ENCODE peak calls at places on chromosomes 12 and 14, in ten cellular contexts. J is bronchial epithelial cell, M is RWPE2, I is colonic mucosa, P is suprapubic skin, K is fibroblast of lung, R is transverse colon, E is RWPE1, W is endodermal cell, X is lower lobe of right lung. Y is an unnamed sample.

GRCh38 chr14:102539544-102540309 is 30.2 kb upstream of the ANKRD9 start:
- DNase-seq in X (no peak), M (no peak), W (no peak), J (peak; percentile 37), K (peak; percentile 76), E (no peak), I (no peak), R (no peak), P (no peak), Y (no peak)

GRCh38 chr14:103654619-103655018 is 25.6 kb downstream of the KLC1 start:
- DNase-seq in J (peak; percentile 29), X (no peak), E (no peak), I (no peak), W (no peak), M (no peak), K (no peak), R (no peak), P (no peak), Y (no peak)

GRCh38 chr14:60789656-60790055 is 55.1 kb downstream of the MNAT1 start:
- DNase-seq in P (no peak), R (no peak), I (no peak), X (no peak), W (no peak), K (no peak), E (no peak), J (no peak), M (no peak), Y (no peak)

GRCh38 chr14:46840971-46841729 is 189.6 kb upstream of the RPL10L start:
- DNase-seq in I (no peak), M (no peak), K (no peak), J (peak; percentile 2), P (no peak), W (no peak), E (no peak), R (no peak), X (no peak), Y (no peak)

GRCh38 chr12:53381739-53382630 is 2.0 kb downstream of the SP1 start:
- DNase-seq in K (peak; percentile 73), W (peak; percentile 93), M (peak; percentile 77), R (peak; percentile 71), P (no peak), I (peak; percentile 68), E (peak; percentile 67), J (peak; percentile 96), X (peak; percentile 65), Y (peak; percentile 49)

GRCh38 chr14:100894416-100894815 is 9.1 kb downstream of the RTL1 start:
- DNase-seq in M (no peak), P (no peak), J (no peak), X (peak; percentile 14), W (no peak), R (no peak), E (no peak), I (no peak), K (no peak), Y (no peak)

GRCh38 chr12:53820503-53820902 is 68.7 kb upstream of the CISTR start:
- DNase-seq in R (no peak), X (no peak), E (peak; percentile 63), J (peak; percentile 57), M (no peak), K (peak; percentile 31), I (no peak), P (no peak), W (no peak), Y (no peak)

GRCh38 chr12:12983420-12984035 is 16.5 kb downstream of the HEBP1 start:
- DNase-seq in M (no peak), X (no peak), J (peak; percentile 55), P (no peak), W (no peak), K (peak; percentile 73), R (no peak), E (peak; percentile 57), I (peak; percentile 42), Y (peak; percentile 32)

GRCh38 chr14:93375673-93376156 is 28.7 kb downstream of the COX8C start:
- DNase-seq in M (no peak), R (peak; percentile 43), X (no peak), K (no peak), E (no peak), W (no peak), P (no peak), I (no peak), J (no peak), Y (no peak)

GRCh38 chr14:73209943-73210342 is 27.4 kb upstream of the PAPLN start:
- DNase-seq in R (no peak), W (no peak), P (no peak), J (peak; percentile 50), I (no peak), M (no peak), E (peak; percentile 26), X (no peak), K (peak; percentile 75), Y (no peak)

GRCh38 chr12:106745181-106745745 is 29.2 kb upstream of the RIC8B start:
- DNase-seq in M (no peak), P (no peak), I (no peak), W (no peak), R (no peak), K (no peak), X (no peak), E (no peak), J (no peak), Y (no peak)

GRCh38 chr12:106743270-106743988 is 31.1 kb upstream of the RIC8B start:
- DNase-seq in W (no peak), P (no peak), E (no peak), R (no peak), I (no peak), K (no peak), J (no peak), M (no peak), X (no peak), Y (no peak)

GRCh38 chr12:106741247-106741646 is 33.2 kb upstream of the RIC8B start:
- DNase-seq in J (no peak), R (no peak), E (no peak), I (no peak), W (no peak), P (no peak), M (no peak), K (no peak), X (no peak), Y (no peak)

GRCh38 chr12:106747973-106748436 is 26.5 kb upstream of the RIC8B start:
- DNase-seq in E (no peak), J (no peak), M (no peak), X (no peak), P (no peak), W (no peak), R (no peak), I (no peak), K (no peak), Y (no peak)

DNA sequence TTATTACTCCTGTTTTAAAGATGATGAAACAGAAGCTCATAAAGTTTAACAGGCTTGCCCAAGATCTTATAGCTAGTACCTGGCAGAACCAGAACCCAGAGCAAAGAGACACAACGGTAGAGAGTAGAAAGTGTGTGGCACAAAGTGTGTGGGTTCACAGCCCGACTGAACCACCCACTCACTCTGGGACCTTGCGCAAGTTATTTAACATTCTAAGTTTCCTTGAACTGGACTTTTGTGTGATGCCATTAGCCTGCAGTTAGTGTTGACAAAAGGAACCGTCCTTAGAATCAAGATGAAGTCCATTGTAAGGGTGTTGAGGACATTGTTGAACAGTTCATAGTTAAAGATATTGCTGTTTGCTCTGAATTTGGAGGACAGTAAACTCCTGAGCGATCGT is 29.9 kb upstream of the RIC8B start:
- DNase-seq in R (no peak), J (no peak), X (no peak), E (no peak), I (no peak), P (no peak), K (no peak), W (no peak), M (no peak), Y (no peak)
- TF ChIP-seq CTCF in R (no peak), J (no peak), X (no peak), E (no peak), I (no peak), P (no peak), K (no peak), W (no peak), M (no peak), Y (no peak)

GRCh38 chr12:106248849-106249371 is 1.1 kb upstream of the CKAP4 start:
- DNase-seq in M (no peak), J (peak; percentile 25), E (no peak), X (peak; percentile 57), P (peak; percentile 80), K (peak; percentile 34), I (peak; percentile 54), R (peak; percentile 19), W (peak; percentile 48), Y (no peak)

GRCh38 chr12:106248177-106248848 is 493 bp upstream of the CKAP4 start:
- DNase-seq in I (peak; percentile 81), M (peak; percentile 65), J (peak; percentile 39), K (peak; percentile 71), E (peak; percentile 52), X (peak; percentile 63), W (peak; percentile 86), R (peak; percentile 69), P (peak; percentile 86), Y (peak; percentile 57)

GRCh38 chr12:106246891-106247730 is 709 bp downstream of the CKAP4 start:
- DNase-seq in E (peak; percentile 56), R (peak; percentile 63), W (peak; percentile 87), J (peak; percentile 33), P (peak; percentile 90), M (no peak), X (peak; percentile 83), I (peak; percentile 43), K (peak; percentile 57), Y (peak; percentile 64)

GRCh38 chr12:106249411-106250135 is 1.8 kb upstream of the CKAP4 start:
- DNase-seq in M (no peak), P (peak; percentile 34), J (no peak), R (peak; percentile 75), E (no peak), W (peak; percentile 35), X (no peak), I (peak; percentile 78), K (no peak), Y (no peak)

GRCh38 chr12:106247731-106248176 is at the start of gene CKAP4:
- DNase-seq in X (peak; percentile 86), W (peak; percentile 90), P (peak; percentile 86), J (peak; percentile 35), R (peak; percentile 81), I (peak; percentile 72), E (peak; percentile 74), K (peak; percentile 80), M (no peak), Y (peak; percentile 84)
- TF ChIP-seq CTCF in X (no peak), W (no peak), P (no peak), J (no peak), R (no peak), I (no peak), E (no peak), K (no peak), M (no peak), Y (no peak)

GRCh38 chr14:95739356-95739755 is 25.4 kb upstream of the TCL1A start:
- DNase-seq in P (no peak), R (no peak), E (no peak), I (no peak), J (no peak), K (no peak), X (no peak), W (no peak), M (no peak), Y (no peak)
- TF ChIP-seq CTCF in P (no peak), R (no peak), E (no peak), I (no peak), J (no peak), K (no peak), X (no peak), W (no peak), M (no peak), Y (no peak)

DNA sequence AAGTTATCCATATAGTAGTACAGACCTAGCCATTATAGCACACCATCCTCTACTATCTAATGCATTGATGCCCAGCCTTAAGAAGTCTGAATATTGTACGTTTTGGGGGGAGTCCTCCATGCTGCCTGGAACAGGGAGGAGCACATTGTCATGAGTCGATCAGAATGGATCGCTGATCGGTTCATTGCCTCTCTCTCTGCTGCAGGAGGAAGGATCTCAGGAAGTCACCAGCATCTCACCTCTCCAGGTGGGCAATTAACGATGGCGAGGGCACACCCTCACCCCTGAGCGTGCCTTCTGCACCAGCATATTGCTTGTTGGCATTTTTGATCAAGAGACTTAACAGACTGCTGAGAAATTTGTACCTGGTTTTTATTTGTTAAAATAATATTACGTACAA is 11.5 kb downstream of the CCND2 start:
- DNase-seq in J (no peak), P (no peak), R (no peak), K (no peak), E (no peak), M (no peak), W (peak; percentile 35), I (no peak), X (no peak), Y (no peak)
- TF ChIP-seq CTCF in J (no peak), P (no peak), R (no peak), K (no peak), E (no peak), M (no peak), W (no peak), I (no peak), X (no peak), Y (no peak)